ENCODE peak calls at places on chromosomes 12 and 14, in nine cellular contexts. S, E, I, U, W, M, Q, C and Y are unnamed samples. For H3K4me1, the result is how much of the 10 kb centered on the place peaks cover.

GRCh38 chr14:97074860-97075259 is 277.7 kb downstream of the VRK1 start:
- DNase-seq in S (no peak), E (no peak), I (no peak), U (no peak), W (no peak), M (no peak), Q (no peak), C (no peak), Y (no peak)

GRCh38 chr12:116975779-116976393 is 65.1 kb downstream of the FBXW8 start:
- DNase-seq in S (no peak), E (peak), I (no peak), U (no peak), W (no peak), M (no peak), Q (no peak), C (no peak), Y (no peak)

GRCh38 chr12:128259556-128260070 is 7.4 kb upstream of the TMEM132C start:
- DNase-seq in S (no peak), E (no peak), I (peak), U (no peak), W (no peak), M (no peak), Q (no peak), C (no peak), Y (no peak)

GRCh38 chr12:54759751-54760150 is 94.6 kb upstream of the MUCL1 start:
- DNase-seq in S (no peak), E (peak), I (no peak), U (no peak), W (no peak), M (no peak), Q (peak), C (peak), Y (no peak)

GRCh38 chr14:100423421-100424010 is 100.4 kb downstream of the SLC25A47 start:
- DNase-seq in S (no peak), E (no peak), I (no peak), U (no peak), W (no peak), M (no peak), Q (no peak), C (no peak), Y (no peak)

GRCh38 chr14:42854061-42854460 is 1247.4 kb downstream of the LRFN5 start:
- DNase-seq in S (no peak), E (peak), I (no peak), U (no peak), W (no peak), M (no peak), Q (no peak), C (no peak), Y (no peak)

GRCh38 chr14:62443796-62444195 is 601.5 kb downstream of the KCNH5 start:
- DNase-seq in S (no peak), E (peak), I (no peak), U (no peak), W (no peak), M (no peak), Q (no peak), C (no peak), Y (no peak)

GRCh38 chr14:96581026-96581425 is 78.8 kb downstream of the PAPOLA start:
- DNase-seq in S (no peak), E (no peak), I (no peak), U (no peak), W (no peak), M (no peak), Q (no peak), C (no peak), Y (no peak)

GRCh38 chr12:44689587-44689986 is 186.5 kb downstream of the NELL2 start:
- DNase-seq in S (no peak), E (no peak), I (no peak), U (no peak), W (no peak), M (no peak), Q (no peak), C (no peak), Y (no peak)
- TF ChIP-seq CTCF in S (no peak), E (no peak), I (no peak), U (no peak), W (no peak), M (no peak), Q (no peak), C (no peak), Y (no peak)

GRCh38 chr14:95222870-95223398 is 65.6 kb upstream of the DICER1 start:
- DNase-seq in S (no peak), E (peak), I (no peak), U (no peak), W (no peak), M (no peak), Q (no peak), C (no peak), Y (no peak)
- H3K4me1 ChIP-seq in S (under half), E (under half), I (under half), U (under half), W (under half), M (under half), Q (under half), C (under half), Y (under half)

DNA sequence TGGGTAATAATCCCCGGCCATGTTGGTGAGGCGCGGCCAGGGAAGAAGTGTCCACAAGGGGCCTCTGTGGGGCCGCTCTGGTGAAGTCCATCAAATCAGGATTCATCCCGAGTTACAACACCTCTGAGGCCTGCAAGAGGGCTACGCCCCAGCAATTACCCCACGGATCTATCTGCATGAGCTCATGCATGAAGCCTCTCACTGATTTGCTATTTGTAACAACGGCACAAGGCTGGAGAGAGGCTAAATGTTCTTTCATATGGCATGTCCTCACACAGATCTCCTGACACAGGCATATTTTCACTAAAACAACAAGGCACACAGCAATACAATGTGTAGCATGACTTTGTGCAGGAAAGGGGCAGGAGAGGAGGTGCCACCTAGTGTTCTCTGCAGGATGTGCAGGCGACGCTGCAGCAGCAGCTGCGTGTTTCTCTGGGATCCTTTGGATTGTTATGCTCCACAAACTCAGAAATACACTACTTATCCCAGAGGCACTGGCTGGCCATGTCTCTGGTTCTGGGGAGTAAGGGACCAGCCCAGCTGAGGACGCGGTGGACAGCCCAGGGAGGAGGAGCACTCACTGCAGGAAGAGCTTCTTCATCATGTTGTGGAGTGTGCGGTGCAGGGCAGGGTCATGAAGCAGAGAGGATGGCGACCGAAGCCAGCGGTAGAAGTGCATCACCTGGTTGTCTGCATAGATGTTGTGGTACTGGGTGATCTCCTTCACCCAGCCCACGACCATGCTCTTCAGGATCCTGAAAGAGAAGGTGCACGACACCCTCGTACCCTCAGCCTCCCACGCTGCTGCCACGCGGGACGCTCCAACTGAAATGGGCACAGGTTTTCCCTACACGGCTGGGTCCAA is 20.2 kb downstream of the P2RX2 start:
- DNase-seq in S (no peak), E (peak), I (no peak), U (no peak), W (peak), M (peak), Q (no peak), C (no peak), Y (peak)
- TF ChIP-seq CTCF in S (peak), E (peak), I (peak), U (peak), W (peak), M (peak), Q (peak), C (peak), Y (peak)

GRCh38 chr12:43284441-43284840 is 267.6 kb downstream of the ADAMTS20 start:
- DNase-seq in S (no peak), E (no peak), I (no peak), U (no peak), W (no peak), M (no peak), Q (no peak), C (no peak), Y (no peak)

GRCh38 chr12:43282106-43282505 is 269.9 kb downstream of the ADAMTS20 start:
- DNase-seq in S (no peak), E (peak), I (no peak), U (no peak), W (no peak), M (no peak), Q (peak), C (no peak), Y (no peak)

GRCh38 chr12:43283206-43283605 is 268.8 kb downstream of the ADAMTS20 start:
- DNase-seq in S (no peak), E (no peak), I (no peak), U (no peak), W (no peak), M (no peak), Q (no peak), C (no peak), Y (no peak)

GRCh38 chr12:43287991-43288390 is 264.0 kb downstream of the ADAMTS20 start:
- DNase-seq in S (no peak), E (peak), I (no peak), U (no peak), W (no peak), M (no peak), Q (no peak), C (no peak), Y (no peak)

GRCh38 chr12:43285248-43285647 is 266.8 kb downstream of the ADAMTS20 start:
- DNase-seq in S (no peak), E (peak), I (no peak), U (no peak), W (no peak), M (no peak), Q (no peak), C (no peak), Y (no peak)
- H3K4me1 ChIP-seq in S (under half), E (under half), I (under half), U (under half), W (under half), M (under half), Q (under half), C (under half), Y (under half)